ENCODE peak calls at places on chromosomes 2 and 18, in five cellular contexts. C is fibroblast of mammary gland, Y is H9, V is upper lobe of right lung, L is PC-3. Z is an unnamed sample.

GRCh38 chr2:9135804-9136558 is 70.6 kb upstream of the ASAP2 start:
- DNase-seq in C (no peak), Y (no peak), V (no peak), L (no peak), Z (no peak)

GRCh38 chr2:24617431-24617830 is 126.4 kb downstream of the NCOA1 start:
- DNase-seq in C (peak; percentile 28), Y (no peak), V (no peak), L (no peak), Z (no peak)

GRCh38 chr18:55494899-55495298 is 93.1 kb downstream of the TCF4 start:
- DNase-seq in C (peak; percentile 47), Y (no peak), V (no peak), L (peak; percentile 20), Z (no peak)

GRCh38 chr2:37614061-37614802 is 57.2 kb downstream of the CDC42EP3 start:
- DNase-seq in C (peak; percentile 88), Y (no peak), V (no peak), L (peak; percentile 45), Z (no peak)

GRCh38 chr2:45860136-45861106 is 208.9 kb downstream of the PRKCE start:
- DNase-seq in C (peak; percentile 72), Y (no peak), V (no peak), L (no peak), Z (no peak)

GRCh38 chr18:303578-303977 is 35.7 kb upstream of the THOC1 start:
- DNase-seq in C (no peak), Y (no peak), V (no peak), L (no peak), Z (no peak)

GRCh38 chr2:218991674-218992168 is 1.5 kb downstream of the CRYBA2 start:
- DNase-seq in C (peak; percentile 45), Y (no peak), V (peak; percentile 57), L (peak; percentile 17), Z (no peak)

GRCh38 chr2:64586883-64587481 is 62.9 kb downstream of the AFTPH start:
- DNase-seq in C (peak; percentile 70), Y (no peak), V (no peak), L (peak; percentile 78), Z (no peak)

GRCh38 chr2:128367601-128368359 is 49.1 kb upstream of the HS6ST1 start:
- DNase-seq in C (no peak), Y (no peak), V (peak; percentile 56), L (no peak), Z (no peak)

GRCh38 chr2:191048073-191048472 is 34.1 kb upstream of the STAT1 start:
- DNase-seq in C (peak; percentile 72), Y (no peak), V (no peak), L (peak; percentile 45), Z (no peak)

GRCh38 chr2:10948606-10949230 is 37.0 kb downstream of the KCNF1 start:
- DNase-seq in C (no peak), Y (no peak), V (no peak), L (no peak), Z (no peak)

GRCh38 chr2:23595601-23596251 is 210.7 kb downstream of the KLHL29 start:
- DNase-seq in C (no peak), Y (no peak), V (no peak), L (no peak), Z (no peak)

GRCh38 chr2:27264253-27264752 is 1.5 kb upstream of the SLC30A3 start:
- DNase-seq in C (no peak), Y (peak; percentile 63), V (no peak), L (no peak), Z (no peak)

GRCh38 chr2:165889761-165890242 is 63.8 kb downstream of the TTC21B start:
- DNase-seq in C (no peak), Y (no peak), V (no peak), L (no peak), Z (no peak)

GRCh38 chr2:176814274-176814673 is 398.3 kb upstream of the HNRNPA3 start:
- DNase-seq in C (no peak), Y (no peak), V (no peak), L (peak; percentile 70), Z (no peak)

GRCh38 chr2:63050186-63050915 is at the start of gene OTX1:
- DNase-seq in C (peak; percentile 40), Y (peak; percentile 90), V (peak; percentile 83), L (peak; percentile 87), Z (peak; percentile 44)

GRCh38 chr2:54041135-54041534 is 70.3 kb upstream of the PSME4 start:
- DNase-seq in C (peak; percentile 78), Y (no peak), V (no peak), L (peak; percentile 41), Z (no peak)

GRCh38 chr2:134421556-134422328 is 167.9 kb downstream of the MGAT5 start:
- DNase-seq in C (no peak), Y (no peak), V (no peak), L (no peak), Z (no peak)

GRCh38 chr2:240189686-240190085 is 49.2 kb upstream of the OTOS start:
- DNase-seq in C (no peak), Y (no peak), V (peak; percentile 54), L (no peak), Z (no peak)

GRCh38 chr2:216888907-216889622 is 29.2 kb upstream of the TNP1 start:
- DNase-seq in C (no peak), Y (peak; percentile 39), V (no peak), L (no peak), Z (no peak)

GRCh38 chr2:120791243-120791960 is 55.7 kb downstream of the GLI2 start:
- DNase-seq in C (no peak), Y (no peak), V (no peak), L (no peak), Z (no peak)

GRCh38 chr2:220279372-220279771 is 651.9 kb downstream of the SLC4A3 start:
- DNase-seq in C (peak; percentile 96), Y (no peak), V (no peak), L (peak; percentile 96), Z (no peak)

GRCh38 chr2:43131051-43131889 is 95.1 kb downstream of the ZFP36L2 start:
- DNase-seq in C (peak; percentile 88), Y (peak; percentile 61), V (peak; percentile 88), L (peak; percentile 94), Z (no peak)

GRCh38 chr2:18500333-18500732 is 60.1 kb downstream of the RDH14 start:
- DNase-seq in C (peak; percentile 97), Y (no peak), V (no peak), L (peak; percentile 44), Z (no peak)

GRCh38 chr2:8456149-8457091 is 225.4 kb upstream of the ID2 start:
- DNase-seq in C (no peak), Y (no peak), V (no peak), L (no peak), Z (no peak)

GRCh38 chr2:230956827-230957755 is 32.0 kb upstream of the GPR55 start:
- DNase-seq in C (peak; percentile 69), Y (peak; percentile 63), V (no peak), L (peak; percentile 69), Z (no peak)

GRCh38 chr2:125224830-125225229 is 1199.7 kb downstream of the CNTNAP5 start:
- DNase-seq in C (no peak), Y (peak; percentile 57), V (no peak), L (no peak), Z (no peak)

GRCh38 chr2:142533083-142533482 is 344.4 kb upstream of the KYNU start:
- DNase-seq in C (no peak), Y (no peak), V (no peak), L (no peak), Z (no peak)

GRCh38 chr18:74116628-74117554 is 30.7 kb downstream of the FBXO15 start:
- DNase-seq in C (peak; percentile 68), Y (peak; percentile 67), V (no peak), L (peak; percentile 60), Z (no peak)

DNA sequence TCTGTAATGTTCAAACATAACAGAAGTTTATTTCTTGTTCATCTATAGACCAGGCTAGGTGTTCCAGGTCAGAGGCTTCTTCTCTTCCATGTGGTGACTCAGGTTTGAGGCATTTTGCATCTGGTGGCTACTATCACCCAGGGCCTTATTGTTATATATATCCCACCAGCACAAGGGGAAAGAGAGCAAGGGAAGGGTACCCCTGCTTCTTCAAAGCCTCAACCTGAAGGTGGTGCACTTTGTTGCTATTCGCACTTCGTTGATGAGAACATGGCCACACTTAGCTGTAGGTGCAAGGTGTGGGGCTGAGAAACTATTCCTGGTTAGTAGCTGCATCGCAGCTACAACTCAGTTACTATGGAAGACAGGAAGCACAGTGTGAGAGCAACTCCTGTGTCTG is 27.4 kb upstream of the SLC3A1 start:
- DNase-seq in C (no peak), Y (peak; percentile 67), V (no peak), L (peak; percentile 13), Z (no peak)
- TF ChIP-seq CTCF in C (no peak), Y (peak; percentile 67), V (no peak), L (no peak), Z (no peak)

GRCh38 chr2:122136071-122136470 is 380.6 kb downstream of the TSN start:
- DNase-seq in C (peak; percentile 8), Y (peak; percentile 59), V (no peak), L (peak; percentile 45), Z (no peak)
- TF ChIP-seq CTCF in C (peak; percentile 23), Y (peak; percentile 66), V (peak; percentile 56), L (peak; percentile 65), Z (peak; percentile 15)

GRCh38 chr18:12326711-12327460 is 18.8 kb downstream of the TUBB6 start:
- DNase-seq in C (no peak), Y (no peak), V (no peak), L (no peak), Z (no peak)

GRCh38 chr18:12329125-12329698 is 21.2 kb downstream of the TUBB6 start:
- DNase-seq in C (no peak), Y (no peak), V (peak; percentile 53), L (no peak), Z (no peak)

GRCh38 chr18:12327510-12328178 is 19.6 kb downstream of the TUBB6 start:
- DNase-seq in C (peak; percentile 81), Y (peak; percentile 93), V (peak; percentile 90), L (peak; percentile 86), Z (peak; percentile 54)

GRCh38 chr18:12325726-12326245 is 17.7 kb downstream of the TUBB6 start:
- DNase-seq in C (no peak), Y (no peak), V (no peak), L (no peak), Z (no peak)

GRCh38 chr18:12328179-12328823 is 20.3 kb downstream of the TUBB6 start:
- DNase-seq in C (no peak), Y (no peak), V (no peak), L (no peak), Z (no peak)
- TF ChIP-seq CTCF in C (no peak), Y (no peak), V (no peak), L (peak; percentile 39), Z (no peak)

GRCh38 chr18:45651269-45651668 is 36.0 kb downstream of the SLC14A2 start:
- DNase-seq in C (no peak), Y (no peak), V (no peak), L (no peak), Z (no peak)

GRCh38 chr18:45642802-45643201 is 27.5 kb downstream of the SLC14A2 start:
- DNase-seq in C (no peak), Y (no peak), V (no peak), L (no peak), Z (no peak)

GRCh38 chr18:45642238-45642637 is 27.0 kb downstream of the SLC14A2 start:
- DNase-seq in C (no peak), Y (no peak), V (no peak), L (no peak), Z (no peak)

GRCh38 chr18:45650321-45650720 is 35.0 kb downstream of the SLC14A2 start:
- DNase-seq in C (no peak), Y (no peak), V (no peak), L (no peak), Z (no peak)

DNA sequence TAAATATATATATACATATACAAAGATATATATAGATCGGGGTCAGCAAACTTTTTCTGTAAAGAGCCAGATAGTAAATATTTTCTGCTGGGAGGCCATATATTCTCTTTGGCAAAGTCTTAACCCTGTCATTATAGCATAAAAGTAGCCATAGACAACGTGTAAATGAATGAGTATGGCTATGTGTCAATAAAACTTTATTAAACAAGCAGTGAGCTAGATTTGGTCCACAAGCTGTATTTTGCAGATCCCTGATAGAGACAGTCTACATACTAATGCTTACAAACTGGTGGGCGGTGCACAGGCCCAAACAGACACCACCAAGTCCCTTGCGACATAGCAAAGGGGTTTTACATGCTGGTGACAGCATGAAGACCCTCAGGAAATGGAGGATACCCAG is 30.3 kb downstream of the SLC14A2 start:
- DNase-seq in C (no peak), Y (no peak), V (no peak), L (no peak), Z (no peak)
- TF ChIP-seq CTCF in C (no peak), Y (no peak), V (no peak), L (no peak), Z (no peak)

Z was measured in mesothelial cell of epicardium.